ENCODE peak calls at places on chromosomes 2 and 18, in eight cellular contexts. F is heart left ventricle, V is fibroblast of mammary gland, N is left lung, R is fibroblast of pulmonary artery, A is psoas muscle, B is right cardiac atrium, C is BE2C. M is an unnamed sample.

GRCh38 chr2:241064008-241064801 is 37.9 kb downstream of the MTERF4 start:
- DNase-seq in F (no peak), V (no peak), N (peak), R (no peak), A (no peak), B (peak), C (no peak), M (peak)

GRCh38 chr2:196798980-196799379 is 503 bp downstream of the GTF3C3 start:
- DNase-seq in F (no peak), V (peak), N (no peak), R (peak), A (no peak), B (no peak), C (no peak), M (peak)

GRCh38 chr18:68177807-68178702 is 536.9 kb downstream of the TMX3 start:
- DNase-seq in F (no peak), V (peak), N (no peak), R (peak), A (no peak), B (no peak), C (no peak), M (peak)

GRCh38 chr2:216491757-216492635 is 6.6 kb upstream of the RPL37A start:
- DNase-seq in F (no peak), V (no peak), N (no peak), R (no peak), A (no peak), B (no peak), C (no peak), M (no peak)

GRCh38 chr2:206937519-206937918 is 1.8 kb upstream of the CPO start:
- DNase-seq in F (no peak), V (no peak), N (no peak), R (no peak), A (no peak), B (no peak), C (no peak), M (no peak)

GRCh38 chr2:74448771-74449170 is 6.1 kb upstream of the INO80B start:
- DNase-seq in F (no peak), V (peak), N (no peak), R (no peak), A (no peak), B (no peak), C (no peak), M (no peak)

GRCh38 chr2:207265363-207265762 is 99.6 kb upstream of the KLF7 start:
- DNase-seq in F (no peak), V (no peak), N (no peak), R (no peak), A (no peak), B (no peak), C (no peak), M (no peak)

GRCh38 chr2:109497447-109497846 is 116.3 kb downstream of the SEPTIN10 start:
- DNase-seq in F (no peak), V (peak), N (no peak), R (peak), A (no peak), B (peak), C (no peak), M (no peak)

GRCh38 chr2:27262379-27263286 is at the start of gene SLC30A3:
- DNase-seq in F (peak), V (peak), N (peak), R (no peak), A (peak), B (peak), C (peak), M (peak)

GRCh38 chr2:29209551-29209950 is 94.3 kb downstream of the CLIP4 start:
- DNase-seq in F (no peak), V (no peak), N (no peak), R (no peak), A (no peak), B (no peak), C (no peak), M (peak)

GRCh38 chr2:203586696-203587095 is 51.6 kb upstream of the RAPH1 start:
- DNase-seq in F (no peak), V (no peak), N (no peak), R (no peak), A (no peak), B (no peak), C (no peak), M (peak)

GRCh38 chr2:190846746-190847145 is 33.9 kb upstream of the GLS start:
- DNase-seq in F (no peak), V (no peak), N (no peak), R (no peak), A (no peak), B (no peak), C (no peak), M (peak)

GRCh38 chr2:120791961-120792295 is 56.3 kb downstream of the GLI2 start:
- DNase-seq in F (no peak), V (no peak), N (no peak), R (no peak), A (no peak), B (no peak), C (no peak), M (peak)

GRCh38 chr2:109690457-109690821 is 76.3 kb downstream of the SOWAHC start:
- DNase-seq in F (no peak), V (no peak), N (no peak), R (no peak), A (no peak), B (peak), C (no peak), M (no peak)

GRCh38 chr2:11852526-11853196 is 106.2 kb downstream of the LPIN1 start:
- DNase-seq in F (no peak), V (no peak), N (no peak), R (no peak), A (no peak), B (no peak), C (no peak), M (no peak)

GRCh38 chr2:98650998-98651397 is 42.6 kb downstream of the UNC50 start:
- DNase-seq in F (no peak), V (no peak), N (no peak), R (no peak), A (no peak), B (no peak), C (no peak), M (no peak)

GRCh38 chr18:58069721-58070292 is 25.8 kb downstream of the NEDD4L start:
- DNase-seq in F (no peak), V (no peak), N (no peak), R (no peak), A (no peak), B (no peak), C (no peak), M (no peak)

GRCh38 chr2:181810823-181811695 is 80.5 kb upstream of the ITPRID2 start:
- DNase-seq in F (no peak), V (peak), N (no peak), R (peak), A (no peak), B (peak), C (no peak), M (peak)

GRCh38 chr2:28751956-28752607 is 452 bp downstream of the PPP1CB start:
- DNase-seq in F (no peak), V (no peak), N (no peak), R (no peak), A (no peak), B (peak), C (no peak), M (no peak)

GRCh38 chr2:79393806-79394484 is 118.9 kb upstream of the CTNNA2 start:
- DNase-seq in F (peak), V (peak), N (no peak), R (no peak), A (no peak), B (peak), C (peak), M (no peak)

GRCh38 chr2:47016172-47016913 is 100.7 kb upstream of the MCFD2 start:
- DNase-seq in F (no peak), V (peak), N (no peak), R (peak), A (peak), B (peak), C (no peak), M (peak)

GRCh38 chr2:8509613-8510012 is 172.2 kb upstream of the ID2 start:
- DNase-seq in F (no peak), V (no peak), N (no peak), R (no peak), A (no peak), B (no peak), C (no peak), M (no peak)

GRCh38 chr2:14257801-14258507 is 374.6 kb upstream of the LRATD1 start:
- DNase-seq in F (no peak), V (peak), N (no peak), R (no peak), A (no peak), B (no peak), C (no peak), M (peak)

GRCh38 chr18:23591011-23591410 is 4.7 kb upstream of the NPC1 start:
- DNase-seq in F (no peak), V (peak), N (no peak), R (no peak), A (no peak), B (no peak), C (no peak), M (no peak)

GRCh38 chr2:164560181-164560792 is 61.0 kb downstream of the GRB14 start:
- DNase-seq in F (no peak), V (peak), N (no peak), R (peak), A (no peak), B (no peak), C (no peak), M (peak)

GRCh38 chr2:39217192-39217550 is 26.6 kb downstream of the CDKL4 start:
- DNase-seq in F (no peak), V (no peak), N (no peak), R (no peak), A (no peak), B (no peak), C (no peak), M (no peak)

GRCh38 chr2:45908316-45909150 is 257.1 kb downstream of the PRKCE start:
- DNase-seq in F (no peak), V (peak), N (no peak), R (no peak), A (no peak), B (no peak), C (no peak), M (peak)

GRCh38 chr2:241804326-241805276 is 4.4 kb upstream of the NEU4 start:
- DNase-seq in F (no peak), V (no peak), N (peak), R (peak), A (peak), B (peak), C (peak), M (no peak)

GRCh38 chr2:38722271-38723115 is 28.7 kb downstream of the SRSF7 start:
- DNase-seq in F (no peak), V (no peak), N (no peak), R (no peak), A (no peak), B (no peak), C (no peak), M (no peak)

GRCh38 chr18:24189007-24189528 is 50.2 kb downstream of the CABYR start:
- DNase-seq in F (no peak), V (no peak), N (no peak), R (peak), A (no peak), B (no peak), C (no peak), M (no peak)

GRCh38 chr18:79630266-79631095 is 49.1 kb upstream of the CTDP1 start:
- DNase-seq in F (no peak), V (no peak), N (no peak), R (no peak), A (no peak), B (no peak), C (no peak), M (no peak)

GRCh38 chr2:64405476-64406406 is 48.2 kb upstream of the LGALSL start:
- DNase-seq in F (peak), V (peak), N (no peak), R (peak), A (peak), B (peak), C (no peak), M (peak)
- H3K4me3 ChIP-seq in F (no peak), V (no peak), N (no peak), R (no peak), A (no peak), B (no peak), C (no peak), M (no peak)

DNA sequence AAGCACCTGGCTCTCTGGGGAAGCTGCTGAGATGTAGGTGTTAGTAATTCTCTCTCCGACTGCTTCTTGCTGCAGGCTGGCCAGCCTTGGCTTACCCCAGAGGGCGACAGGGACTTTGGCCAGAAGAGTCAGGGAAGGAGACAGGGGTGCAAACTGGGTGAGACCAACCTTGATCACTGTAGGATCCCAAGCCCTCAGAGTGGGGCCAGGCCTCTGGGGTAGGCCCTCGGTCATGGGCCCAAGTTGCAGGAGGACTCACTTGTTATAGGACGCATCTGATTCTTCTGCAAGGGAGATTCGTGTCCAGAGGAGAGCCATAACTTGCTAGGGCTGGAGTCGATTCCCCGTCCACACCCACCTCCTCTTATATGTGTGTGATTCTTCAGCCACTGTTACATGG is 111.7 kb upstream of the SIX3 start:
- DNase-seq in F (no peak), V (no peak), N (no peak), R (no peak), A (no peak), B (no peak), C (no peak), M (no peak)
- H3K4me3 ChIP-seq in F (no peak), V (no peak), N (no peak), R (no peak), A (no peak), B (no peak), C (no peak), M (no peak)

GRCh38 chr2:20430461-20431302 is 16.2 kb upstream of the RHOB start:
- DNase-seq in F (no peak), V (peak), N (no peak), R (no peak), A (no peak), B (no peak), C (no peak), M (peak)

GRCh38 chr2:20430035-20430434 is 16.8 kb upstream of the RHOB start:
- DNase-seq in F (no peak), V (no peak), N (no peak), R (no peak), A (no peak), B (no peak), C (no peak), M (no peak)

GRCh38 chr2:20428717-20429490 is 18.0 kb upstream of the RHOB start:
- DNase-seq in F (no peak), V (no peak), N (no peak), R (no peak), A (no peak), B (no peak), C (no peak), M (no peak)

GRCh38 chr2:20427931-20428526 is 18.8 kb upstream of the RHOB start:
- DNase-seq in F (no peak), V (no peak), N (no peak), R (no peak), A (no peak), B (no peak), C (no peak), M (no peak)

DNA sequence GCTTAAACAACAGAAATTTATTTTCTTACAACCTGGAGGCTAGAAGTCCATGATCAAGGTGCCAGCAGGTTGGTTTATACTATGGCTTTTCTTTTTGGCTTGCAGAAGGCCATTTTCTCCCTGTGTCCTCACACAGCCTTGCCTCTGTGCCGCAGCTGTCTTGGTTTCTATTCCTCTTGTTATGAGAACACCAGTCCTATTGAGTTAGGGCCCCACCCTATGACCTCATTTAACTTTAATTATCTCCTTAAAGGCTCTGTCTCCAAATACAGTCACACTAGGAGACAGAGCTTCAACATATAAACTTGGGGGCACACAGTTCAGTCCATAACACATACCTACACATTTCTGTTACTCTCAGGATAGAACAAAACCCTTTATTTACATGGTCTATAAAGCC is 17.3 kb upstream of the RHOB start:
- DNase-seq in F (peak), V (peak), N (no peak), R (no peak), A (no peak), B (no peak), C (no peak), M (peak)
- H3K4me3 ChIP-seq in F (no peak), V (no peak), N (no peak), R (no peak), A (no peak), B (no peak), C (no peak), M (no peak)

DNA sequence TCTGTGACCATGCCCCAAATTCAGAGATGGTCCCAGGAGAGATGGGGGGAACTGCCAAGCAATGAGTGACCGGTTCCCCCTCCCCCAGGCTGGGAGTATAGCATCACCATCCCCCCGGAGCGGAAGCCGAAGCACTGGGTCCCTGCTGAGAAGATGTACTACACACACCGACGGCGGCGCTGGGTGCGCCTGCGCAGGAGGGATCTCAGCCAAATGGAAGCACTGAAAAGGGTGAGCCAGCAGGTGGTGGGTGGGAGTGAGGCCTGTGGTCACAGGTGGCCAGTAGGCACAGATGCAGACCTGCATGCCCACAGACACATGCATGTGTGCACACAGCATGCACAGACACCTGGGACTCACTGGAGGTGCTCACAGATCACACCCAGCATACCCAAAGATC is 117.2 kb downstream of the DYSF start:
- DNase-seq in F (no peak), V (no peak), N (no peak), R (no peak), A (no peak), B (no peak), C (no peak), M (no peak)
- H3K4me3 ChIP-seq in F (no peak), V (no peak), N (no peak), R (no peak), A (no peak), B (no peak), C (no peak), M (no peak)

GRCh38 chr18:48832961-48833700 is 117.6 kb downstream of the SMAD7 start:
- DNase-seq in F (peak), V (peak), N (peak), R (peak), A (no peak), B (peak), C (no peak), M (peak)
- H3K4me3 ChIP-seq in F (no peak), V (no peak), N (no peak), R (no peak), A (no peak), B (no peak), C (no peak), M (no peak)

GRCh38 chr2:106294182-106294581 is 100.1 kb upstream of the UXS1 start:
- DNase-seq in F (no peak), V (no peak), N (no peak), R (no peak), A (no peak), B (no peak), C (no peak), M (no peak)
- H3K4me3 ChIP-seq in F (no peak), V (no peak), N (no peak), R (no peak), A (no peak), B (no peak), C (no peak), M (no peak)

GRCh38 chr2:103361712-103362111 is 599.9 kb downstream of the TMEM182 start:
- DNase-seq in F (no peak), V (no peak), N (peak), R (no peak), A (no peak), B (no peak), C (no peak), M (no peak)
- H3K4me3 ChIP-seq in F (no peak), V (no peak), N (no peak), R (no peak), A (no peak), B (no peak), C (no peak), M (no peak)

GRCh38 chr2:237529452-237530402 is 36.6 kb upstream of the PRLH start:
- DNase-seq in F (no peak), V (no peak), N (no peak), R (no peak), A (no peak), B (no peak), C (no peak), M (no peak)
- H3K4me3 ChIP-seq in F (no peak), V (no peak), N (no peak), R (no peak), A (no peak), B (no peak), C (no peak), M (no peak)

DNA sequence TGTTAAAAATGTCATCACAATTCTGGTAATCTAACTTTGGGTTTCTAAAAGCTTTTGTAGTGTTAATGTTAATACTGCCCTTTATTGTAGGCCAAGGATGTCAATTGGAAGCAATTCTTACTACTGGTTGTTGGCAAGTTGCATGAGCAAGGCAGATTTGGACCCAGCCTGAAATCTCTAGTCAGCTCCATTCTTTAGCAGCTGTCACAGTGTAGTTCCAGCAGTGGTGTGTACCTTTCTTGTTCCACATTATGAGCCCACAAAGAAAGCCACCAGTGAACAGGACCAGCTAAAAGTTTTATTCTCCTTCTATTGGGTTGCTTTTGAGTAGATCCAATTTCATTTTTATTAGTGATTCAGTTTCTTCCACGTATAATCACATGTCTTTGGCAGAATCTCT is 133.8 kb downstream of the CAMKMT start:
- DNase-seq in F (no peak), V (no peak), N (no peak), R (no peak), A (no peak), B (no peak), C (no peak), M (no peak)
- H3K4me3 ChIP-seq in F (no peak), V (no peak), N (no peak), R (no peak), A (no peak), B (no peak), C (no peak), M (no peak)

DNA sequence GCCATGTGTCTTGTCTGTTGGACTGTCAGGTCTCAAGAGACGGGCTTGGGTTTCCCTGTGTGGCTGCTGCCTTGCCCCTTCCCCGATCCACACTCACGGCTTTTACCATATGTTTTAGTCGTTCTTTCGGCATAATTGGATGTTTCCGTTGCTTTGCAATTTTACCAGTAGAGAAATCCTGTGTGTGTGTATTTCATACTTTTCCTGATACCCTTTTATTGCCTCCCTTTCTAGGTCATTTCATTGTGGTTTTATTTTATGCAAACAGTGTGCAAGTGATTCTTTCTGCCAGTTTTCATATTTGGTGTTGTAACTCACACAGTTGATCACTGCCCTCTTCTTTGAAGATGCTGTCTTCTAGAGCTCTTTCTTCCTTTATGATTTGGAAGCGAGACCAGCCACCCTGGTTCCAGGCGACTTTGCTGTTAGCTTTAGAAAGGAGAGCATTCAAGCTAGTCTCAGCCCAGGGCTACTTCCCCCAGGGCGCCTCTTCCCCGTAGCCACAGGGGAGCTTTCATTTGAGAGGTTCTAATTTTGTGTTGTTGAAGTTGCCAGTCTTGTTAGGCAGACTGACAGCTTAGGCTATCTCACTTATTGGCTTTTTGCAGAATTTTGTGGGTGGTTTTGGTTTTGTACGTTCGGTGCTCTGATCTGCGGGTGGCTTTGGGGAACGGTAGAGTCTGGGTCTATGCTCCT is 17.0 kb downstream of the SH3BP4 start:
- DNase-seq in F (no peak), V (no peak), N (no peak), R (no peak), A (no peak), B (no peak), C (no peak), M (no peak)
- H3K4me3 ChIP-seq in F (no peak), V (no peak), N (no peak), R (no peak), A (no peak), B (no peak), C (no peak), M (no peak)